ENCODE peak calls at places on chromosomes 5 and 9, in nine cellular contexts. One of them, this sample, is unnamed.
A peak's percentile ranks its signal among the peaks of the same experiment; 100 is the strongest.

GRCh38 chr5:135592312-135593045 is 13.7 kb upstream of the CXCL14 start:
- DNase-seq in HCEC 1CT: no peak
- DNase-seq in activated effector memory CD4-positive, alpha-beta T cell treated with anti-CD3 and anti-CD28 coated beads, Interleukin-2, amount 50 U/mL, for 16 hours: no peak
- DNase-seq in DMS 273 treated with DMSO at 0.1 percent for 48 hours: no peak
- DNase-seq in NCI-H2227 treated with DMSO at 0.1 percent for 48 hours: no peak
- DNase-seq in right cardiac atrium: no peak
- DNase-seq in A172: no peak
- DNase-seq in smooth muscle cell of the brain vasculature: no peak
- DNase-seq in activated CD4-positive, alpha-beta T cell treated with anti-CD3 and anti-CD28 coated beads, Interleukin-2, amount 50 U/mL, for 48 hours: no peak
- DNase-seq in this sample: no peak

GRCh38 chr9:93036887-93037475 is 21.5 kb upstream of the SUSD3 start:
- DNase-seq in DMS 273 treated with DMSO at 0.1 percent for 48 hours: no peak
- DNase-seq in activated CD4-positive, alpha-beta T cell treated with anti-CD3 and anti-CD28 coated beads, Interleukin-2, amount 50 U/mL, for 48 hours: no peak
- DNase-seq in NCI-H2227 treated with DMSO at 0.1 percent for 48 hours: no peak
- DNase-seq in activated effector memory CD4-positive, alpha-beta T cell treated with anti-CD3 and anti-CD28 coated beads, Interleukin-2, amount 50 U/mL, for 16 hours: no peak
- DNase-seq in smooth muscle cell of the brain vasculature: no peak
- DNase-seq in A172: no peak
- DNase-seq in right cardiac atrium: no peak
- DNase-seq in HCEC 1CT: no peak
- DNase-seq in this sample: no peak

GRCh38 chr5:137201876-137202275 is 297.2 kb downstream of the SPOCK1 start:
- DNase-seq in DMS 273 treated with DMSO at 0.1 percent for 48 hours: no peak
- DNase-seq in smooth muscle cell of the brain vasculature: no peak
- DNase-seq in activated CD4-positive, alpha-beta T cell treated with anti-CD3 and anti-CD28 coated beads, Interleukin-2, amount 50 U/mL, for 48 hours: no peak
- DNase-seq in HCEC 1CT: peak; percentile 20
- DNase-seq in A172: no peak
- DNase-seq in activated effector memory CD4-positive, alpha-beta T cell treated with anti-CD3 and anti-CD28 coated beads, Interleukin-2, amount 50 U/mL, for 16 hours: no peak
- DNase-seq in NCI-H2227 treated with DMSO at 0.1 percent for 48 hours: no peak
- DNase-seq in right cardiac atrium: no peak
- DNase-seq in this sample: no peak

GRCh38 chr9:114499528-114499927 is 5.7 kb downstream of the WHRN start:
- DNase-seq in activated CD4-positive, alpha-beta T cell treated with anti-CD3 and anti-CD28 coated beads, Interleukin-2, amount 50 U/mL, for 48 hours: no peak
- DNase-seq in right cardiac atrium: no peak
- DNase-seq in HCEC 1CT: no peak
- DNase-seq in DMS 273 treated with DMSO at 0.1 percent for 48 hours: no peak
- DNase-seq in smooth muscle cell of the brain vasculature: no peak
- DNase-seq in activated effector memory CD4-positive, alpha-beta T cell treated with anti-CD3 and anti-CD28 coated beads, Interleukin-2, amount 50 U/mL, for 16 hours: no peak
- DNase-seq in A172: no peak
- DNase-seq in NCI-H2227 treated with DMSO at 0.1 percent for 48 hours: no peak
- DNase-seq in this sample: peak; percentile 53

GRCh38 chr9:112361602-112362001 is 18.3 kb upstream of the HSDL2 start:
- DNase-seq in DMS 273 treated with DMSO at 0.1 percent for 48 hours: no peak
- DNase-seq in right cardiac atrium: no peak
- DNase-seq in activated CD4-positive, alpha-beta T cell treated with anti-CD3 and anti-CD28 coated beads, Interleukin-2, amount 50 U/mL, for 48 hours: no peak
- DNase-seq in activated effector memory CD4-positive, alpha-beta T cell treated with anti-CD3 and anti-CD28 coated beads, Interleukin-2, amount 50 U/mL, for 16 hours: no peak
- DNase-seq in NCI-H2227 treated with DMSO at 0.1 percent for 48 hours: peak; percentile 21
- DNase-seq in A172: peak; percentile 29
- DNase-seq in HCEC 1CT: peak; percentile 43
- DNase-seq in smooth muscle cell of the brain vasculature: no peak
- DNase-seq in this sample: peak; percentile 64

GRCh38 chr5:61304611-61305369 is 27.3 kb upstream of the ZSWIM6 start:
- DNase-seq in smooth muscle cell of the brain vasculature: no peak
- DNase-seq in activated CD4-positive, alpha-beta T cell treated with anti-CD3 and anti-CD28 coated beads, Interleukin-2, amount 50 U/mL, for 48 hours: no peak
- DNase-seq in right cardiac atrium: peak; percentile 62
- DNase-seq in activated effector memory CD4-positive, alpha-beta T cell treated with anti-CD3 and anti-CD28 coated beads, Interleukin-2, amount 50 U/mL, for 16 hours: no peak
- DNase-seq in NCI-H2227 treated with DMSO at 0.1 percent for 48 hours: no peak
- DNase-seq in HCEC 1CT: peak; percentile 90
- DNase-seq in A172: peak; percentile 90
- DNase-seq in DMS 273 treated with DMSO at 0.1 percent for 48 hours: no peak
- DNase-seq in this sample: no peak

GRCh38 chr9:37859043-37859442 is 44.9 kb downstream of the SLC25A51 start:
- DNase-seq in DMS 273 treated with DMSO at 0.1 percent for 48 hours: no peak
- DNase-seq in right cardiac atrium: no peak
- DNase-seq in activated effector memory CD4-positive, alpha-beta T cell treated with anti-CD3 and anti-CD28 coated beads, Interleukin-2, amount 50 U/mL, for 16 hours: no peak
- DNase-seq in HCEC 1CT: peak; percentile 35
- DNase-seq in NCI-H2227 treated with DMSO at 0.1 percent for 48 hours: no peak
- DNase-seq in activated CD4-positive, alpha-beta T cell treated with anti-CD3 and anti-CD28 coated beads, Interleukin-2, amount 50 U/mL, for 48 hours: no peak
- DNase-seq in smooth muscle cell of the brain vasculature: no peak
- DNase-seq in A172: no peak
- DNase-seq in this sample: no peak

GRCh38 chr5:9358961-9359686 is 186.8 kb downstream of the SEMA5A start:
- DNase-seq in activated CD4-positive, alpha-beta T cell treated with anti-CD3 and anti-CD28 coated beads, Interleukin-2, amount 50 U/mL, for 48 hours: no peak
- DNase-seq in A172: peak; percentile 74
- DNase-seq in DMS 273 treated with DMSO at 0.1 percent for 48 hours: no peak
- DNase-seq in right cardiac atrium: no peak
- DNase-seq in NCI-H2227 treated with DMSO at 0.1 percent for 48 hours: no peak
- DNase-seq in HCEC 1CT: peak; percentile 72
- DNase-seq in activated effector memory CD4-positive, alpha-beta T cell treated with anti-CD3 and anti-CD28 coated beads, Interleukin-2, amount 50 U/mL, for 16 hours: no peak
- DNase-seq in smooth muscle cell of the brain vasculature: no peak
- DNase-seq in this sample: no peak

GRCh38 chr9:15430920-15431844 is 8.5 kb downstream of the SNAPC3 start:
- DNase-seq in activated effector memory CD4-positive, alpha-beta T cell treated with anti-CD3 and anti-CD28 coated beads, Interleukin-2, amount 50 U/mL, for 16 hours: no peak
- DNase-seq in activated CD4-positive, alpha-beta T cell treated with anti-CD3 and anti-CD28 coated beads, Interleukin-2, amount 50 U/mL, for 48 hours: no peak
- DNase-seq in A172: no peak
- DNase-seq in HCEC 1CT: no peak
- DNase-seq in DMS 273 treated with DMSO at 0.1 percent for 48 hours: no peak
- DNase-seq in smooth muscle cell of the brain vasculature: no peak
- DNase-seq in NCI-H2227 treated with DMSO at 0.1 percent for 48 hours: no peak
- DNase-seq in right cardiac atrium: peak; percentile 61
- DNase-seq in this sample: no peak

GRCh38 chr9:37602817-37603216 is 10.4 kb upstream of the TOMM5 start:
- DNase-seq in activated effector memory CD4-positive, alpha-beta T cell treated with anti-CD3 and anti-CD28 coated beads, Interleukin-2, amount 50 U/mL, for 16 hours: no peak
- DNase-seq in smooth muscle cell of the brain vasculature: no peak
- DNase-seq in HCEC 1CT: no peak
- DNase-seq in NCI-H2227 treated with DMSO at 0.1 percent for 48 hours: no peak
- DNase-seq in DMS 273 treated with DMSO at 0.1 percent for 48 hours: no peak
- DNase-seq in A172: no peak
- DNase-seq in activated CD4-positive, alpha-beta T cell treated with anti-CD3 and anti-CD28 coated beads, Interleukin-2, amount 50 U/mL, for 48 hours: no peak
- DNase-seq in right cardiac atrium: no peak
- DNase-seq in this sample: no peak

GRCh38 chr5:93141969-93142368 is 439.1 kb downstream of the NR2F1-AS1 start:
- DNase-seq in NCI-H2227 treated with DMSO at 0.1 percent for 48 hours: no peak
- DNase-seq in activated CD4-positive, alpha-beta T cell treated with anti-CD3 and anti-CD28 coated beads, Interleukin-2, amount 50 U/mL, for 48 hours: no peak
- DNase-seq in right cardiac atrium: no peak
- DNase-seq in DMS 273 treated with DMSO at 0.1 percent for 48 hours: no peak
- DNase-seq in A172: no peak
- DNase-seq in smooth muscle cell of the brain vasculature: no peak
- DNase-seq in HCEC 1CT: no peak
- DNase-seq in activated effector memory CD4-positive, alpha-beta T cell treated with anti-CD3 and anti-CD28 coated beads, Interleukin-2, amount 50 U/mL, for 16 hours: no peak
- DNase-seq in this sample: no peak

GRCh38 chr5:148403344-148403743 is 19.6 kb downstream of the FBXO38 start:
- DNase-seq in activated CD4-positive, alpha-beta T cell treated with anti-CD3 and anti-CD28 coated beads, Interleukin-2, amount 50 U/mL, for 48 hours: no peak
- DNase-seq in NCI-H2227 treated with DMSO at 0.1 percent for 48 hours: no peak
- DNase-seq in smooth muscle cell of the brain vasculature: no peak
- DNase-seq in activated effector memory CD4-positive, alpha-beta T cell treated with anti-CD3 and anti-CD28 coated beads, Interleukin-2, amount 50 U/mL, for 16 hours: no peak
- DNase-seq in HCEC 1CT: no peak
- DNase-seq in DMS 273 treated with DMSO at 0.1 percent for 48 hours: no peak
- DNase-seq in right cardiac atrium: no peak
- DNase-seq in A172: no peak
- DNase-seq in this sample: no peak

GRCh38 chr5:23588841-23589240 is 81.4 kb downstream of the PRDM9 start:
- DNase-seq in HCEC 1CT: no peak
- DNase-seq in right cardiac atrium: no peak
- DNase-seq in DMS 273 treated with DMSO at 0.1 percent for 48 hours: no peak
- DNase-seq in activated effector memory CD4-positive, alpha-beta T cell treated with anti-CD3 and anti-CD28 coated beads, Interleukin-2, amount 50 U/mL, for 16 hours: no peak
- DNase-seq in NCI-H2227 treated with DMSO at 0.1 percent for 48 hours: peak; percentile 67
- DNase-seq in activated CD4-positive, alpha-beta T cell treated with anti-CD3 and anti-CD28 coated beads, Interleukin-2, amount 50 U/mL, for 48 hours: no peak
- DNase-seq in A172: no peak
- DNase-seq in smooth muscle cell of the brain vasculature: no peak
- DNase-seq in this sample: no peak

GRCh38 chr9:124256517-124257069 is 1.2 kb upstream of the NEK6 start:
- DNase-seq in A172: peak; percentile 86
- DNase-seq in activated effector memory CD4-positive, alpha-beta T cell treated with anti-CD3 and anti-CD28 coated beads, Interleukin-2, amount 50 U/mL, for 16 hours: no peak
- DNase-seq in NCI-H2227 treated with DMSO at 0.1 percent for 48 hours: no peak
- DNase-seq in right cardiac atrium: peak; percentile 34
- DNase-seq in activated CD4-positive, alpha-beta T cell treated with anti-CD3 and anti-CD28 coated beads, Interleukin-2, amount 50 U/mL, for 48 hours: no peak
- DNase-seq in DMS 273 treated with DMSO at 0.1 percent for 48 hours: peak; percentile 32
- DNase-seq in HCEC 1CT: peak; percentile 77
- DNase-seq in smooth muscle cell of the brain vasculature: no peak
- DNase-seq in this sample: peak; percentile 47

GRCh38 chr5:10827571-10827970 is 66.5 kb upstream of the DAP start:
- DNase-seq in HCEC 1CT: no peak
- DNase-seq in activated CD4-positive, alpha-beta T cell treated with anti-CD3 and anti-CD28 coated beads, Interleukin-2, amount 50 U/mL, for 48 hours: no peak
- DNase-seq in A172: no peak
- DNase-seq in DMS 273 treated with DMSO at 0.1 percent for 48 hours: no peak
- DNase-seq in smooth muscle cell of the brain vasculature: no peak
- DNase-seq in NCI-H2227 treated with DMSO at 0.1 percent for 48 hours: no peak
- DNase-seq in activated effector memory CD4-positive, alpha-beta T cell treated with anti-CD3 and anti-CD28 coated beads, Interleukin-2, amount 50 U/mL, for 16 hours: no peak
- DNase-seq in right cardiac atrium: no peak
- DNase-seq in this sample: no peak

GRCh38 chr9:22045423-22045822 is 36.3 kb upstream of the CDKN2B start:
- DNase-seq in HCEC 1CT: no peak
- DNase-seq in NCI-H2227 treated with DMSO at 0.1 percent for 48 hours: no peak
- DNase-seq in right cardiac atrium: no peak
- DNase-seq in DMS 273 treated with DMSO at 0.1 percent for 48 hours: no peak
- DNase-seq in activated effector memory CD4-positive, alpha-beta T cell treated with anti-CD3 and anti-CD28 coated beads, Interleukin-2, amount 50 U/mL, for 16 hours: no peak
- DNase-seq in A172: no peak
- DNase-seq in smooth muscle cell of the brain vasculature: no peak
- DNase-seq in activated CD4-positive, alpha-beta T cell treated with anti-CD3 and anti-CD28 coated beads, Interleukin-2, amount 50 U/mL, for 48 hours: no peak
- DNase-seq in this sample: no peak

GRCh38 chr9:127561491-127562270 is 50.4 kb upstream of the STXBP1 start:
- DNase-seq in A172: peak; percentile 100
- DNase-seq in DMS 273 treated with DMSO at 0.1 percent for 48 hours: no peak
- DNase-seq in activated effector memory CD4-positive, alpha-beta T cell treated with anti-CD3 and anti-CD28 coated beads, Interleukin-2, amount 50 U/mL, for 16 hours: peak; percentile 69
- DNase-seq in NCI-H2227 treated with DMSO at 0.1 percent for 48 hours: no peak
- DNase-seq in activated CD4-positive, alpha-beta T cell treated with anti-CD3 and anti-CD28 coated beads, Interleukin-2, amount 50 U/mL, for 48 hours: peak; percentile 28
- DNase-seq in HCEC 1CT: peak; percentile 99
- DNase-seq in smooth muscle cell of the brain vasculature: peak; percentile 97
- DNase-seq in right cardiac atrium: peak; percentile 90
- DNase-seq in this sample: no peak

GRCh38 chr9:38376266-38376665 is 16.2 kb upstream of the ALDH1B1 start:
- DNase-seq in DMS 273 treated with DMSO at 0.1 percent for 48 hours: no peak
- DNase-seq in A172: no peak
- DNase-seq in right cardiac atrium: no peak
- DNase-seq in activated CD4-positive, alpha-beta T cell treated with anti-CD3 and anti-CD28 coated beads, Interleukin-2, amount 50 U/mL, for 48 hours: no peak
- DNase-seq in activated effector memory CD4-positive, alpha-beta T cell treated with anti-CD3 and anti-CD28 coated beads, Interleukin-2, amount 50 U/mL, for 16 hours: no peak
- DNase-seq in smooth muscle cell of the brain vasculature: no peak
- DNase-seq in NCI-H2227 treated with DMSO at 0.1 percent for 48 hours: no peak
- DNase-seq in HCEC 1CT: no peak
- DNase-seq in this sample: no peak

GRCh38 chr5:168366124-168366523 is 74.7 kb downstream of the WWC1 start:
- DNase-seq in NCI-H2227 treated with DMSO at 0.1 percent for 48 hours: no peak
- DNase-seq in activated effector memory CD4-positive, alpha-beta T cell treated with anti-CD3 and anti-CD28 coated beads, Interleukin-2, amount 50 U/mL, for 16 hours: no peak
- DNase-seq in activated CD4-positive, alpha-beta T cell treated with anti-CD3 and anti-CD28 coated beads, Interleukin-2, amount 50 U/mL, for 48 hours: no peak
- DNase-seq in right cardiac atrium: no peak
- DNase-seq in DMS 273 treated with DMSO at 0.1 percent for 48 hours: no peak
- DNase-seq in HCEC 1CT: peak; percentile 95
- DNase-seq in smooth muscle cell of the brain vasculature: no peak
- DNase-seq in A172: peak; percentile 71
- DNase-seq in this sample: no peak

GRCh38 chr5:59317023-59317771 is 576.3 kb downstream of the PDE4D start:
- DNase-seq in right cardiac atrium: no peak
- DNase-seq in activated effector memory CD4-positive, alpha-beta T cell treated with anti-CD3 and anti-CD28 coated beads, Interleukin-2, amount 50 U/mL, for 16 hours: no peak
- DNase-seq in smooth muscle cell of the brain vasculature: peak; percentile 57
- DNase-seq in NCI-H2227 treated with DMSO at 0.1 percent for 48 hours: peak; percentile 21
- DNase-seq in activated CD4-positive, alpha-beta T cell treated with anti-CD3 and anti-CD28 coated beads, Interleukin-2, amount 50 U/mL, for 48 hours: no peak
- DNase-seq in HCEC 1CT: peak; percentile 37
- DNase-seq in DMS 273 treated with DMSO at 0.1 percent for 48 hours: peak; percentile 60
- DNase-seq in A172: no peak
- DNase-seq in this sample: no peak

GRCh38 chr9:96243798-96244197 is 58.2 kb downstream of the HSD17B3 start:
- DNase-seq in DMS 273 treated with DMSO at 0.1 percent for 48 hours: no peak
- DNase-seq in smooth muscle cell of the brain vasculature: no peak
- DNase-seq in right cardiac atrium: no peak
- DNase-seq in activated CD4-positive, alpha-beta T cell treated with anti-CD3 and anti-CD28 coated beads, Interleukin-2, amount 50 U/mL, for 48 hours: no peak
- DNase-seq in NCI-H2227 treated with DMSO at 0.1 percent for 48 hours: no peak
- DNase-seq in A172: no peak
- DNase-seq in HCEC 1CT: no peak
- DNase-seq in activated effector memory CD4-positive, alpha-beta T cell treated with anti-CD3 and anti-CD28 coated beads, Interleukin-2, amount 50 U/mL, for 16 hours: no peak
- DNase-seq in this sample: no peak

GRCh38 chr9:22228542-22228941 is 218.1 kb upstream of the DMRTA1 start:
- DNase-seq in DMS 273 treated with DMSO at 0.1 percent for 48 hours: no peak
- DNase-seq in A172: no peak
- DNase-seq in HCEC 1CT: peak; percentile 55
- DNase-seq in right cardiac atrium: no peak
- DNase-seq in activated effector memory CD4-positive, alpha-beta T cell treated with anti-CD3 and anti-CD28 coated beads, Interleukin-2, amount 50 U/mL, for 16 hours: no peak
- DNase-seq in smooth muscle cell of the brain vasculature: no peak
- DNase-seq in NCI-H2227 treated with DMSO at 0.1 percent for 48 hours: no peak
- DNase-seq in activated CD4-positive, alpha-beta T cell treated with anti-CD3 and anti-CD28 coated beads, Interleukin-2, amount 50 U/mL, for 48 hours: no peak
- DNase-seq in this sample: peak; percentile 10

GRCh38 chr5:10789021-10789420 is 28.0 kb upstream of the DAP start:
- DNase-seq in right cardiac atrium: peak; percentile 80
- DNase-seq in A172: peak; percentile 69
- DNase-seq in NCI-H2227 treated with DMSO at 0.1 percent for 48 hours: no peak
- DNase-seq in smooth muscle cell of the brain vasculature: peak; percentile 15
- DNase-seq in DMS 273 treated with DMSO at 0.1 percent for 48 hours: no peak
- DNase-seq in activated CD4-positive, alpha-beta T cell treated with anti-CD3 and anti-CD28 coated beads, Interleukin-2, amount 50 U/mL, for 48 hours: no peak
- DNase-seq in activated effector memory CD4-positive, alpha-beta T cell treated with anti-CD3 and anti-CD28 coated beads, Interleukin-2, amount 50 U/mL, for 16 hours: no peak
- DNase-seq in HCEC 1CT: peak; percentile 60
- DNase-seq in this sample: no peak

GRCh38 chr9:110148384-110148783 is 59.6 kb downstream of the C9orf152 start:
- DNase-seq in HCEC 1CT: no peak
- DNase-seq in NCI-H2227 treated with DMSO at 0.1 percent for 48 hours: no peak
- DNase-seq in activated effector memory CD4-positive, alpha-beta T cell treated with anti-CD3 and anti-CD28 coated beads, Interleukin-2, amount 50 U/mL, for 16 hours: peak; percentile 78
- DNase-seq in right cardiac atrium: peak; percentile 53
- DNase-seq in A172: no peak
- DNase-seq in activated CD4-positive, alpha-beta T cell treated with anti-CD3 and anti-CD28 coated beads, Interleukin-2, amount 50 U/mL, for 48 hours: peak; percentile 73
- DNase-seq in smooth muscle cell of the brain vasculature: no peak
- DNase-seq in DMS 273 treated with DMSO at 0.1 percent for 48 hours: no peak
- DNase-seq in this sample: no peak

GRCh38 chr9:74078647-74079046 is 418.5 kb upstream of the RORB start:
- DNase-seq in DMS 273 treated with DMSO at 0.1 percent for 48 hours: no peak
- DNase-seq in smooth muscle cell of the brain vasculature: no peak
- DNase-seq in right cardiac atrium: no peak
- DNase-seq in A172: no peak
- DNase-seq in activated effector memory CD4-positive, alpha-beta T cell treated with anti-CD3 and anti-CD28 coated beads, Interleukin-2, amount 50 U/mL, for 16 hours: no peak
- DNase-seq in HCEC 1CT: peak; percentile 89
- DNase-seq in NCI-H2227 treated with DMSO at 0.1 percent for 48 hours: no peak
- DNase-seq in activated CD4-positive, alpha-beta T cell treated with anti-CD3 and anti-CD28 coated beads, Interleukin-2, amount 50 U/mL, for 48 hours: no peak
- DNase-seq in this sample: no peak

GRCh38 chr5:173310296-173310769 is 17.9 kb downstream of the STC2 start:
- DNase-seq in activated effector memory CD4-positive, alpha-beta T cell treated with anti-CD3 and anti-CD28 coated beads, Interleukin-2, amount 50 U/mL, for 16 hours: no peak
- DNase-seq in NCI-H2227 treated with DMSO at 0.1 percent for 48 hours: no peak
- DNase-seq in DMS 273 treated with DMSO at 0.1 percent for 48 hours: no peak
- DNase-seq in A172: no peak
- DNase-seq in smooth muscle cell of the brain vasculature: no peak
- DNase-seq in HCEC 1CT: no peak
- DNase-seq in activated CD4-positive, alpha-beta T cell treated with anti-CD3 and anti-CD28 coated beads, Interleukin-2, amount 50 U/mL, for 48 hours: no peak
- DNase-seq in right cardiac atrium: no peak
- DNase-seq in this sample: no peak

GRCh38 chr9:92135576-92135975 is 20.4 kb upstream of the SPTLC1 start:
- DNase-seq in HCEC 1CT: no peak
- DNase-seq in activated CD4-positive, alpha-beta T cell treated with anti-CD3 and anti-CD28 coated beads, Interleukin-2, amount 50 U/mL, for 48 hours: no peak
- DNase-seq in activated effector memory CD4-positive, alpha-beta T cell treated with anti-CD3 and anti-CD28 coated beads, Interleukin-2, amount 50 U/mL, for 16 hours: no peak
- DNase-seq in right cardiac atrium: no peak
- DNase-seq in NCI-H2227 treated with DMSO at 0.1 percent for 48 hours: no peak
- DNase-seq in DMS 273 treated with DMSO at 0.1 percent for 48 hours: no peak
- DNase-seq in smooth muscle cell of the brain vasculature: no peak
- DNase-seq in A172: no peak
- DNase-seq in this sample: no peak

GRCh38 chr5:96790851-96791513 is 16.8 kb downstream of the ERAP1 start:
- DNase-seq in activated CD4-positive, alpha-beta T cell treated with anti-CD3 and anti-CD28 coated beads, Interleukin-2, amount 50 U/mL, for 48 hours: no peak
- DNase-seq in DMS 273 treated with DMSO at 0.1 percent for 48 hours: no peak
- DNase-seq in activated effector memory CD4-positive, alpha-beta T cell treated with anti-CD3 and anti-CD28 coated beads, Interleukin-2, amount 50 U/mL, for 16 hours: no peak
- DNase-seq in NCI-H2227 treated with DMSO at 0.1 percent for 48 hours: no peak
- DNase-seq in smooth muscle cell of the brain vasculature: no peak
- DNase-seq in right cardiac atrium: no peak
- DNase-seq in A172: peak; percentile 35
- DNase-seq in HCEC 1CT: peak; percentile 36
- DNase-seq in this sample: no peak

GRCh38 chr9:69171049-69171448 is 3.0 kb upstream of the TJP2 start:
- DNase-seq in NCI-H2227 treated with DMSO at 0.1 percent for 48 hours: no peak
- DNase-seq in activated effector memory CD4-positive, alpha-beta T cell treated with anti-CD3 and anti-CD28 coated beads, Interleukin-2, amount 50 U/mL, for 16 hours: no peak
- DNase-seq in activated CD4-positive, alpha-beta T cell treated with anti-CD3 and anti-CD28 coated beads, Interleukin-2, amount 50 U/mL, for 48 hours: no peak
- DNase-seq in DMS 273 treated with DMSO at 0.1 percent for 48 hours: no peak
- DNase-seq in smooth muscle cell of the brain vasculature: no peak
- DNase-seq in HCEC 1CT: no peak
- DNase-seq in right cardiac atrium: peak; percentile 67
- DNase-seq in A172: peak; percentile 79
- DNase-seq in this sample: no peak

This sample was measured in NCI-H1694.